ENCODE peak calls at places on chromosomes 4 and X, in five cellular contexts. W, F, V, A and B are unnamed samples.

GRCh38 chr4:105145913-105146285 is 777 bp upstream of the TET2 start:
- DNase-seq in W (peak), F (no peak), V (no peak), A (no peak), B (no peak)

GRCh38 chr4:78369691-78370090 is 181.9 kb upstream of the ANXA3 start:
- DNase-seq in W (no peak), F (no peak), V (no peak), A (peak), B (peak)

GRCh38 chr4:16450724-16451123 is 224.5 kb upstream of the TAPT1 start:
- DNase-seq in W (no peak), F (no peak), V (peak), A (no peak), B (no peak)

GRCh38 chr4:70902577-70903281 is 560 bp downstream of the MOB1B start:
- DNase-seq in W (peak), F (peak), V (peak), A (no peak), B (no peak)

GRCh38 chr4:17033256-17034245 is 135.1 kb upstream of the LDB2 start:
- DNase-seq in W (no peak), F (no peak), V (peak), A (no peak), B (no peak)

GRCh38 chr4:85783483-85783882 is 308.5 kb downstream of the ARHGAP24 start:
- DNase-seq in W (no peak), F (no peak), V (no peak), A (no peak), B (no peak)

GRCh38 chr4:146401274-146401673 is 120.5 kb downstream of the SLC10A7 start:
- DNase-seq in W (no peak), F (no peak), V (no peak), A (no peak), B (no peak)

GRCh38 chrX:150060406-150060805 is 122.1 kb upstream of the EOLA2 start:
- DNase-seq in W (no peak), F (no peak), V (no peak), A (no peak), B (no peak)

GRCh38 chr4:1081689-1082040 is 31.7 kb downstream of the RNF212 start:
- DNase-seq in W (no peak), F (no peak), V (no peak), A (no peak), B (no peak)

GRCh38 chr4:71188197-71188625 is 150.6 kb upstream of the SLC4A4 start:
- DNase-seq in W (no peak), F (no peak), V (peak), A (no peak), B (no peak)

GRCh38 chr4:151955721-151956340 is 195.0 kb upstream of the GATB start:
- DNase-seq in W (no peak), F (no peak), V (no peak), A (no peak), B (no peak)

GRCh38 chrX:22652596-22652995 is 347.2 kb upstream of the DDX53 start:
- DNase-seq in W (no peak), F (peak), V (peak), A (no peak), B (no peak)

GRCh38 chrX:107880054-107880610 is 54.5 kb downstream of the MID2 start:
- DNase-seq in W (no peak), F (no peak), V (peak), A (no peak), B (no peak)

GRCh38 chrX:6053126-6053625 is 175.5 kb downstream of the NLGN4X start:
- DNase-seq in W (no peak), F (no peak), V (peak), A (no peak), B (no peak)

GRCh38 chrX:37361596-37361995 is 12.4 kb downstream of the PRRG1 start:
- DNase-seq in W (no peak), F (no peak), V (no peak), A (no peak), B (no peak)

GRCh38 chrX:34146906-34147305 is 14.8 kb upstream of the FAM47A start:
- DNase-seq in W (no peak), F (no peak), V (no peak), A (no peak), B (no peak)

GRCh38 chrX:63270873-63271272 is 80.3 kb downstream of the SPIN4 start:
- DNase-seq in W (no peak), F (no peak), V (no peak), A (no peak), B (no peak)

GRCh38 chrX:17405225-17405969 is 30.4 kb downstream of the NHS start:
- DNase-seq in W (no peak), F (no peak), V (no peak), A (no peak), B (no peak)

GRCh38 chr4:147480891-147481576 is at the start of gene EDNRA:
- DNase-seq in W (no peak), F (peak), V (peak), A (no peak), B (no peak)

GRCh38 chrX:2538016-2538415 is 37.2 kb upstream of the DHRSX start:
- DNase-seq in W (no peak), F (no peak), V (no peak), A (no peak), B (no peak)

GRCh38 chrX:97397371-97397770 is 513.7 kb downstream of the RPA4 start:
- DNase-seq in W (no peak), F (no peak), V (no peak), A (no peak), B (no peak)